ENCODE peak calls at places on chromosome 17, in four cellular contexts. P is NCI-H187 treated with DMSO at 0.1 percent for 48 hours; W is stimulated activated CD8-positive, alpha-beta memory T cell treated with anti-CD3 and anti-CD28 coated beads, Interleukin-7, amount 100 ng/mL, for 1 hour; T is GM13976. E is an unnamed sample.

GRCh38 chr17:33183487-33184026 is 109.5 kb downstream of the ASIC2 start:
- DNase-seq in T (no peak), P (no peak), W (no peak), E (no peak)

GRCh38 chr17:65122836-65123756 is 14.1 kb upstream of the RGS9 start:
- DNase-seq in W (peak), T (peak), P (peak), E (peak)

GRCh38 chr17:74089869-74090464 is 113.5 kb upstream of the RPL38 start:
- DNase-seq in W (peak), P (peak), T (peak), E (peak)

GRCh38 chr17:6070895-6071511 is 824 bp downstream of the WSCD1 start:
- DNase-seq in W (no peak), P (no peak), T (peak), E (no peak)

GRCh38 chr17:2137342-2138098 is 82.6 kb downstream of the HIC1 start:
- DNase-seq in W (no peak), P (no peak), T (peak), E (peak)

GRCh38 chr17:8739104-8739503 is 5.5 kb downstream of the CCDC42 start:
- DNase-seq in P (no peak), T (no peak), W (no peak), E (no peak)

GRCh38 chr17:70332811-70333210 is 163.5 kb downstream of the KCNJ2 start:
- DNase-seq in P (no peak), T (no peak), W (no peak), E (no peak)

GRCh38 chr17:64326420-64327054 is 63.5 kb upstream of the TEX2 start:
- DNase-seq in T (no peak), W (no peak), P (no peak), E (no peak)

GRCh38 chr17:36849871-36850348 is 87.4 kb upstream of the LHX1 start:
- DNase-seq in W (no peak), P (no peak), T (peak), E (no peak)

GRCh38 chr17:16652847-16653366 is 743 bp downstream of the ZNF624 start:
- DNase-seq in W (no peak), T (no peak), P (no peak), E (no peak)

GRCh38 chr17:81313776-81314409 is 18.8 kb upstream of the SLC38A10 start:
- DNase-seq in T (no peak), W (no peak), P (no peak), E (no peak)

GRCh38 chr17:51353296-51353695 is 93.0 kb downstream of the UTP18 start:
- DNase-seq in T (no peak), P (no peak), W (no peak), E (no peak)

GRCh38 chr17:35432176-35433074 is at the start of gene SLFN12:
- DNase-seq in W (no peak), T (peak), P (no peak), E (peak)

GRCh38 chr17:31079731-31080130 is 15.0 kb upstream of the NF1 start:
- DNase-seq in W (no peak), T (no peak), P (no peak), E (no peak)

GRCh38 chr17:75832164-75832651 is 12.0 kb downstream of the UNC13D start:
- DNase-seq in P (no peak), T (no peak), W (no peak), E (no peak)

GRCh38 chr17:15944720-15945492 is at the start of gene ADORA2B:
- DNase-seq in T (peak), W (no peak), P (no peak), E (peak)

GRCh38 chr17:75506888-75507287 is 8.4 kb downstream of the CASKIN2 start:
- DNase-seq in W (no peak), T (no peak), P (no peak), E (no peak)

GRCh38 chr17:8621585-8621984 is 8.9 kb downstream of the MYH10 start:
- DNase-seq in W (no peak), P (no peak), T (peak), E (no peak)

GRCh38 chr17:80822700-80823410 is 168.8 kb upstream of the CHMP6 start:
- DNase-seq in W (no peak), P (no peak), T (no peak), E (no peak)

GRCh38 chr17:40883031-40883430 is 2.0 kb downstream of the KRT20 start:
- DNase-seq in W (no peak), P (no peak), T (no peak), E (no peak)

GRCh38 chr17:35683588-35683987 is 47.9 kb upstream of the RASL10B start:
- DNase-seq in P (no peak), T (no peak), W (no peak), E (no peak)

GRCh38 chr17:61363601-61364462 is 35.8 kb upstream of the TBX2 start:
- DNase-seq in W (no peak), P (no peak), T (no peak), E (no peak)

E was measured in germinal center.